ENCODE peak calls at places on chromosomes 16 and 17, in ten cellular contexts. Q is T-helper 2 cell; X is activated CD4-positive, CD25-positive, alpha-beta regulatory T cell; G is SK-N-SH; H is AG20443; Z is AML-193; B is fibroblast of pulmonary artery; O is H54; W is SW 1271; A is activated CD4-positive, alpha-beta T cell treated with anti-CD3 and anti-CD28 coated beads for 4 hours. Y is an unnamed sample.

GRCh38 chr16:20849587-20850390 is 43.5 kb downstream of the REXO5 start:
- DNase-seq in A (peak), Q (peak), B (peak), X (peak), O (no peak), Z (peak), W (peak), G (peak), H (peak), Y (peak)

GRCh38 chr16:3949287-3949686 is 68.8 kb upstream of the CREBBP start:
- DNase-seq in Z (no peak), G (no peak), B (peak), W (no peak), O (no peak), H (no peak), A (no peak), X (no peak), Q (no peak), Y (no peak)

GRCh38 chr16:75471723-75472634 is 7.5 kb upstream of the TMEM170A start:
- DNase-seq in O (peak), H (peak), A (peak), Z (peak), G (peak), Q (no peak), X (no peak), W (no peak), B (peak), Y (peak)

GRCh38 chr17:64491034-64491860 is 5.6 kb downstream of the POLG2 start:
- DNase-seq in Z (peak), B (peak), H (no peak), G (no peak), X (no peak), Q (peak), O (no peak), W (no peak), A (peak), Y (peak)

GRCh38 chr17:2975469-2975958 is 87.9 kb downstream of the OR1D5 start:
- DNase-seq in Q (no peak), Z (no peak), A (no peak), H (no peak), X (no peak), B (peak), O (no peak), G (peak), W (no peak), Y (peak)

GRCh38 chr16:87086156-87086555 is 231.0 kb downstream of the C16orf95 start:
- DNase-seq in G (no peak), W (no peak), X (no peak), A (no peak), H (peak), O (peak), Q (no peak), Z (no peak), B (no peak), Y (no peak)

GRCh38 chr17:49108318-49108717 is 24.3 kb upstream of the B4GALNT2 start:
- DNase-seq in O (peak), X (no peak), W (no peak), Z (no peak), H (peak), B (peak), A (no peak), Q (no peak), G (no peak), Y (no peak)

GRCh38 chr17:6666557-6666956 is 15.0 kb downstream of the C17orf100 start:
- DNase-seq in O (no peak), W (no peak), A (no peak), H (no peak), B (no peak), X (no peak), Q (no peak), G (no peak), Z (no peak), Y (no peak)

GRCh38 chr16:81519298-81520150 is 74.9 kb downstream of the CMIP start:
- DNase-seq in H (no peak), W (no peak), Q (no peak), O (no peak), B (no peak), X (no peak), Z (peak), G (no peak), A (no peak), Y (no peak)

GRCh38 chr17:34519286-34519685 is 60.1 kb upstream of the TMEM132E start:
- DNase-seq in Z (peak), H (no peak), X (no peak), Q (no peak), A (no peak), B (no peak), W (no peak), O (no peak), G (peak), Y (no peak)

GRCh38 chr17:62163847-62164246 is 98.8 kb upstream of the MED13 start:
- DNase-seq in O (no peak), B (no peak), Z (no peak), H (no peak), W (no peak), X (no peak), G (no peak), A (no peak), Q (no peak), Y (peak)

GRCh38 chr17:18037482-18037881 is 1.5 kb downstream of the ATPAF2 start:
- DNase-seq in X (no peak), B (no peak), G (no peak), O (no peak), A (no peak), Q (no peak), Z (peak), H (no peak), W (no peak), Y (no peak)

GRCh38 chr17:4806420-4806769 is 557 bp upstream of the PLD2 start:
- DNase-seq in H (no peak), B (no peak), G (no peak), X (no peak), W (no peak), Z (no peak), O (no peak), A (no peak), Q (no peak), Y (peak)

GRCh38 chr17:7186241-7186640 is 7.1 kb upstream of the ASGR1 start:
- DNase-seq in Z (no peak), H (no peak), B (peak), W (no peak), O (no peak), X (no peak), Q (no peak), A (no peak), G (no peak), Y (peak)

GRCh38 chr17:55768946-55769624 is 18.2 kb downstream of the PCTP start:
- DNase-seq in Q (no peak), B (peak), W (no peak), G (peak), X (no peak), Z (no peak), O (no peak), A (no peak), H (peak), Y (no peak)

GRCh38 chr16:14564881-14565687 is 65.0 kb downstream of the PARN start:
- DNase-seq in X (no peak), A (no peak), B (peak), O (no peak), H (no peak), W (no peak), Q (no peak), Z (no peak), G (no peak), Y (no peak)

GRCh38 chr16:28125592-28125991 is 62.1 kb upstream of the GSG1L start:
- DNase-seq in W (no peak), O (no peak), B (no peak), Q (no peak), Z (no peak), G (no peak), X (no peak), A (no peak), H (no peak), Y (no peak)

GRCh38 chr16:87465306-87465705 is 27.5 kb downstream of the ZCCHC14 start:
- DNase-seq in O (peak), W (no peak), H (peak), Q (no peak), Z (peak), G (peak), B (peak), X (no peak), A (no peak), Y (peak)

GRCh38 chr17:8732406-8733065 is 12.1 kb downstream of the CCDC42 start:
- DNase-seq in B (no peak), A (no peak), H (peak), Q (no peak), Z (no peak), W (no peak), O (no peak), G (no peak), X (no peak), Y (no peak)

GRCh38 chr17:38528101-38528500 is 77.7 kb downstream of the SRCIN1 start:
- DNase-seq in G (peak), O (no peak), H (no peak), X (no peak), W (no peak), A (no peak), Q (no peak), Z (no peak), B (no peak), Y (no peak)

GRCh38 chr16:69241911-69242310 is 54.9 kb downstream of the SNTB2 start:
- DNase-seq in A (no peak), G (no peak), Q (no peak), Z (no peak), B (peak), O (no peak), X (no peak), W (no peak), H (no peak), Y (no peak)

GRCh38 chr17:10309003-10309974 is 63.5 kb downstream of the MYH13 start:
- DNase-seq in H (no peak), A (no peak), Z (no peak), Q (no peak), B (no peak), W (no peak), O (no peak), G (no peak), X (no peak), Y (no peak)

GRCh38 chr16:12899529-12900168 is 1.7 kb upstream of the SHISA9 start:
- DNase-seq in X (no peak), Q (no peak), H (no peak), G (no peak), W (no peak), A (no peak), Z (no peak), B (no peak), O (no peak), Y (no peak)

GRCh38 chr17:78892520-78892919 is 10.5 kb downstream of the CEP295NL start:
- DNase-seq in G (peak), W (no peak), H (no peak), A (no peak), Q (no peak), Z (no peak), O (no peak), X (no peak), B (no peak), Y (no peak)

GRCh38 chr17:29590261-29590978 is 972 bp upstream of the GIT1 start:
- DNase-seq in G (no peak), Z (no peak), W (no peak), H (no peak), X (no peak), B (peak), A (no peak), O (peak), Q (no peak), Y (peak)

GRCh38 chr17:34825884-34826283 is 135.4 kb downstream of the CCT6B start:
- DNase-seq in X (no peak), H (no peak), B (no peak), Q (no peak), W (no peak), G (no peak), Z (no peak), O (no peak), A (no peak), Y (no peak)

GRCh38 chr16:25608002-25608401 is 83.8 kb upstream of the HS3ST4 start:
- DNase-seq in H (no peak), X (no peak), G (no peak), O (no peak), Q (no peak), W (no peak), Z (no peak), A (no peak), B (no peak), Y (no peak)